ENCODE peak calls at places on chromosomes 7 and 10, in nine cellular contexts. One of them, this sample, is unnamed.

GRCh38 chr10:132812544-132812943 is 26.6 kb upstream of the NKX6-2 start:
- DNase-seq in NCI-H1694: no peak
- DNase-seq in frontal cortex: no peak
- DNase-seq in NCI-H2107: no peak
- DNase-seq in activated CD8-positive, alpha-beta memory T cell treated with anti-CD3 and anti-CD28 coated beads, Interleukin-2, amount 10 ng/mL, durations not matched to agents 7 days and 5 days: no peak
- DNase-seq in renal cortical epithelial cell: no peak
- DNase-seq in head of caudate nucleus: no peak
- DNase-seq in stimulated activated CD4-positive, alpha-beta T cell treated with anti-CD3 and anti-CD28 coated beads, Interleukin-4, amount 100 ng/mL, for 4 hours: no peak
- DNase-seq in cardiac fibroblast: no peak
- DNase-seq in this sample: no peak

GRCh38 chr10:121696854-121697253 is 98.6 kb upstream of the FGFR2 start:
- DNase-seq in activated CD8-positive, alpha-beta memory T cell treated with anti-CD3 and anti-CD28 coated beads, Interleukin-2, amount 10 ng/mL, durations not matched to agents 7 days and 5 days: no peak
- DNase-seq in head of caudate nucleus: no peak
- DNase-seq in NCI-H2107: no peak
- DNase-seq in frontal cortex: no peak
- DNase-seq in renal cortical epithelial cell: no peak
- DNase-seq in stimulated activated CD4-positive, alpha-beta T cell treated with anti-CD3 and anti-CD28 coated beads, Interleukin-4, amount 100 ng/mL, for 4 hours: no peak
- DNase-seq in NCI-H1694: peak; percentile 27
- DNase-seq in cardiac fibroblast: no peak
- DNase-seq in this sample: no peak

GRCh38 chr10:10785627-10786333 is 231.9 kb upstream of the CELF2 start:
- DNase-seq in NCI-H1694: no peak
- DNase-seq in cardiac fibroblast: peak; percentile 82
- DNase-seq in head of caudate nucleus: no peak
- DNase-seq in activated CD8-positive, alpha-beta memory T cell treated with anti-CD3 and anti-CD28 coated beads, Interleukin-2, amount 10 ng/mL, durations not matched to agents 7 days and 5 days: no peak
- DNase-seq in renal cortical epithelial cell: peak; percentile 90
- DNase-seq in frontal cortex: no peak
- DNase-seq in NCI-H2107: no peak
- DNase-seq in stimulated activated CD4-positive, alpha-beta T cell treated with anti-CD3 and anti-CD28 coated beads, Interleukin-4, amount 100 ng/mL, for 4 hours: no peak
- DNase-seq in this sample: no peak

GRCh38 chr7:92461027-92462003 is 14.0 kb downstream of the GATAD1 start:
- DNase-seq in activated CD8-positive, alpha-beta memory T cell treated with anti-CD3 and anti-CD28 coated beads, Interleukin-2, amount 10 ng/mL, durations not matched to agents 7 days and 5 days: peak; percentile 47
- DNase-seq in head of caudate nucleus: peak; percentile 20
- DNase-seq in NCI-H2107: peak; percentile 31
- DNase-seq in stimulated activated CD4-positive, alpha-beta T cell treated with anti-CD3 and anti-CD28 coated beads, Interleukin-4, amount 100 ng/mL, for 4 hours: no peak
- DNase-seq in cardiac fibroblast: peak; percentile 64
- DNase-seq in renal cortical epithelial cell: peak; percentile 52
- DNase-seq in NCI-H1694: peak; percentile 39
- DNase-seq in frontal cortex: peak; percentile 30
- DNase-seq in this sample: peak; percentile 27

GRCh38 chr10:63765126-63765525 is 243.9 kb downstream of the REEP3 start:
- DNase-seq in renal cortical epithelial cell: peak; percentile 57
- DNase-seq in NCI-H2107: no peak
- DNase-seq in NCI-H1694: no peak
- DNase-seq in frontal cortex: no peak
- DNase-seq in cardiac fibroblast: peak; percentile 26
- DNase-seq in activated CD8-positive, alpha-beta memory T cell treated with anti-CD3 and anti-CD28 coated beads, Interleukin-2, amount 10 ng/mL, durations not matched to agents 7 days and 5 days: no peak
- DNase-seq in stimulated activated CD4-positive, alpha-beta T cell treated with anti-CD3 and anti-CD28 coated beads, Interleukin-4, amount 100 ng/mL, for 4 hours: no peak
- DNase-seq in head of caudate nucleus: no peak
- DNase-seq in this sample: no peak

GRCh38 chr7:17152698-17153097 is 145.8 kb upstream of the AHR start:
- DNase-seq in stimulated activated CD4-positive, alpha-beta T cell treated with anti-CD3 and anti-CD28 coated beads, Interleukin-4, amount 100 ng/mL, for 4 hours: no peak
- DNase-seq in renal cortical epithelial cell: no peak
- DNase-seq in head of caudate nucleus: no peak
- DNase-seq in NCI-H2107: no peak
- DNase-seq in activated CD8-positive, alpha-beta memory T cell treated with anti-CD3 and anti-CD28 coated beads, Interleukin-2, amount 10 ng/mL, durations not matched to agents 7 days and 5 days: no peak
- DNase-seq in NCI-H1694: no peak
- DNase-seq in frontal cortex: no peak
- DNase-seq in cardiac fibroblast: no peak
- DNase-seq in this sample: no peak

GRCh38 chr7:95693551-95694333 is 78.6 kb upstream of the DYNC1I1 start:
- DNase-seq in frontal cortex: no peak
- DNase-seq in renal cortical epithelial cell: peak; percentile 22
- DNase-seq in stimulated activated CD4-positive, alpha-beta T cell treated with anti-CD3 and anti-CD28 coated beads, Interleukin-4, amount 100 ng/mL, for 4 hours: no peak
- DNase-seq in head of caudate nucleus: no peak
- DNase-seq in cardiac fibroblast: peak; percentile 56
- DNase-seq in NCI-H2107: no peak
- DNase-seq in activated CD8-positive, alpha-beta memory T cell treated with anti-CD3 and anti-CD28 coated beads, Interleukin-2, amount 10 ng/mL, durations not matched to agents 7 days and 5 days: no peak
- DNase-seq in NCI-H1694: no peak
- DNase-seq in this sample: no peak

GRCh38 chr7:1819258-1819841 is 149.3 kb downstream of the ELFN1 start:
- DNase-seq in renal cortical epithelial cell: no peak
- DNase-seq in NCI-H2107: no peak
- DNase-seq in head of caudate nucleus: no peak
- DNase-seq in stimulated activated CD4-positive, alpha-beta T cell treated with anti-CD3 and anti-CD28 coated beads, Interleukin-4, amount 100 ng/mL, for 4 hours: no peak
- DNase-seq in cardiac fibroblast: no peak
- DNase-seq in activated CD8-positive, alpha-beta memory T cell treated with anti-CD3 and anti-CD28 coated beads, Interleukin-2, amount 10 ng/mL, durations not matched to agents 7 days and 5 days: peak; percentile 50
- DNase-seq in frontal cortex: no peak
- DNase-seq in NCI-H1694: no peak
- DNase-seq in this sample: no peak

GRCh38 chr10:11441151-11441535 is 170.3 kb downstream of the USP6NL start:
- DNase-seq in NCI-H1694: no peak
- DNase-seq in head of caudate nucleus: no peak
- DNase-seq in cardiac fibroblast: no peak
- DNase-seq in stimulated activated CD4-positive, alpha-beta T cell treated with anti-CD3 and anti-CD28 coated beads, Interleukin-4, amount 100 ng/mL, for 4 hours: no peak
- DNase-seq in NCI-H2107: no peak
- DNase-seq in renal cortical epithelial cell: no peak
- DNase-seq in activated CD8-positive, alpha-beta memory T cell treated with anti-CD3 and anti-CD28 coated beads, Interleukin-2, amount 10 ng/mL, durations not matched to agents 7 days and 5 days: no peak
- DNase-seq in frontal cortex: no peak
- DNase-seq in this sample: no peak

GRCh38 chr10:11742009-11742778 is at the start of gene ECHDC3:
- DNase-seq in activated CD8-positive, alpha-beta memory T cell treated with anti-CD3 and anti-CD28 coated beads, Interleukin-2, amount 10 ng/mL, durations not matched to agents 7 days and 5 days: no peak
- DNase-seq in frontal cortex: peak; percentile 78
- DNase-seq in renal cortical epithelial cell: no peak
- DNase-seq in NCI-H1694: no peak
- DNase-seq in cardiac fibroblast: peak; percentile 36
- DNase-seq in stimulated activated CD4-positive, alpha-beta T cell treated with anti-CD3 and anti-CD28 coated beads, Interleukin-4, amount 100 ng/mL, for 4 hours: peak; percentile 35
- DNase-seq in head of caudate nucleus: no peak
- DNase-seq in NCI-H2107: no peak
- DNase-seq in this sample: no peak

GRCh38 chr10:971150-971542 is 17.1 kb upstream of the GTPBP4 start:
- DNase-seq in frontal cortex: no peak
- DNase-seq in head of caudate nucleus: peak; percentile 32
- DNase-seq in stimulated activated CD4-positive, alpha-beta T cell treated with anti-CD3 and anti-CD28 coated beads, Interleukin-4, amount 100 ng/mL, for 4 hours: no peak
- DNase-seq in NCI-H1694: no peak
- DNase-seq in NCI-H2107: no peak
- DNase-seq in cardiac fibroblast: peak; percentile 47
- DNase-seq in activated CD8-positive, alpha-beta memory T cell treated with anti-CD3 and anti-CD28 coated beads, Interleukin-2, amount 10 ng/mL, durations not matched to agents 7 days and 5 days: no peak
- DNase-seq in renal cortical epithelial cell: peak; percentile 23
- DNase-seq in this sample: peak; percentile 51

GRCh38 chr7:154928136-154929005 is 74.6 kb downstream of the PAXIP1 start:
- DNase-seq in frontal cortex: peak; percentile 47
- DNase-seq in NCI-H2107: peak; percentile 66
- DNase-seq in activated CD8-positive, alpha-beta memory T cell treated with anti-CD3 and anti-CD28 coated beads, Interleukin-2, amount 10 ng/mL, durations not matched to agents 7 days and 5 days: peak; percentile 56
- DNase-seq in NCI-H1694: peak; percentile 16
- DNase-seq in renal cortical epithelial cell: peak; percentile 99
- DNase-seq in head of caudate nucleus: no peak
- DNase-seq in stimulated activated CD4-positive, alpha-beta T cell treated with anti-CD3 and anti-CD28 coated beads, Interleukin-4, amount 100 ng/mL, for 4 hours: peak; percentile 12
- DNase-seq in cardiac fibroblast: peak; percentile 97
- DNase-seq in this sample: peak; percentile 69

GRCh38 chr7:117875566-117875965 is 2.3 kb upstream of the CTTNBP2 start:
- DNase-seq in head of caudate nucleus: no peak
- DNase-seq in frontal cortex: no peak
- DNase-seq in NCI-H2107: no peak
- DNase-seq in NCI-H1694: no peak
- DNase-seq in cardiac fibroblast: no peak
- DNase-seq in renal cortical epithelial cell: peak; percentile 59
- DNase-seq in activated CD8-positive, alpha-beta memory T cell treated with anti-CD3 and anti-CD28 coated beads, Interleukin-2, amount 10 ng/mL, durations not matched to agents 7 days and 5 days: no peak
- DNase-seq in stimulated activated CD4-positive, alpha-beta T cell treated with anti-CD3 and anti-CD28 coated beads, Interleukin-4, amount 100 ng/mL, for 4 hours: no peak
- DNase-seq in this sample: peak; percentile 31

GRCh38 chr7:128840326-128841170 is 10.3 kb downstream of the FLNC start:
- DNase-seq in frontal cortex: no peak
- DNase-seq in renal cortical epithelial cell: no peak
- DNase-seq in NCI-H1694: no peak
- DNase-seq in cardiac fibroblast: no peak
- DNase-seq in head of caudate nucleus: no peak
- DNase-seq in activated CD8-positive, alpha-beta memory T cell treated with anti-CD3 and anti-CD28 coated beads, Interleukin-2, amount 10 ng/mL, durations not matched to agents 7 days and 5 days: no peak
- DNase-seq in NCI-H2107: no peak
- DNase-seq in stimulated activated CD4-positive, alpha-beta T cell treated with anti-CD3 and anti-CD28 coated beads, Interleukin-4, amount 100 ng/mL, for 4 hours: no peak
- DNase-seq in this sample: no peak

GRCh38 chr10:80275135-80275498 is 14.3 kb downstream of the MAT1A start:
- DNase-seq in head of caudate nucleus: no peak
- DNase-seq in NCI-H2107: no peak
- DNase-seq in NCI-H1694: no peak
- DNase-seq in activated CD8-positive, alpha-beta memory T cell treated with anti-CD3 and anti-CD28 coated beads, Interleukin-2, amount 10 ng/mL, durations not matched to agents 7 days and 5 days: peak; percentile 25
- DNase-seq in renal cortical epithelial cell: no peak
- DNase-seq in cardiac fibroblast: no peak
- DNase-seq in stimulated activated CD4-positive, alpha-beta T cell treated with anti-CD3 and anti-CD28 coated beads, Interleukin-4, amount 100 ng/mL, for 4 hours: no peak
- DNase-seq in frontal cortex: no peak
- DNase-seq in this sample: no peak

GRCh38 chr7:49635800-49636199 is 137.6 kb upstream of the VWC2 start:
- DNase-seq in renal cortical epithelial cell: no peak
- DNase-seq in NCI-H2107: no peak
- DNase-seq in head of caudate nucleus: no peak
- DNase-seq in activated CD8-positive, alpha-beta memory T cell treated with anti-CD3 and anti-CD28 coated beads, Interleukin-2, amount 10 ng/mL, durations not matched to agents 7 days and 5 days: no peak
- DNase-seq in stimulated activated CD4-positive, alpha-beta T cell treated with anti-CD3 and anti-CD28 coated beads, Interleukin-4, amount 100 ng/mL, for 4 hours: no peak
- DNase-seq in cardiac fibroblast: no peak
- DNase-seq in frontal cortex: no peak
- DNase-seq in NCI-H1694: no peak
- DNase-seq in this sample: no peak

GRCh38 chr7:12941512-12941911 is 254.1 kb downstream of the ARL4A start:
- DNase-seq in renal cortical epithelial cell: peak; percentile 37
- DNase-seq in NCI-H2107: no peak
- DNase-seq in activated CD8-positive, alpha-beta memory T cell treated with anti-CD3 and anti-CD28 coated beads, Interleukin-2, amount 10 ng/mL, durations not matched to agents 7 days and 5 days: no peak
- DNase-seq in cardiac fibroblast: no peak
- DNase-seq in frontal cortex: no peak
- DNase-seq in head of caudate nucleus: no peak
- DNase-seq in NCI-H1694: no peak
- DNase-seq in stimulated activated CD4-positive, alpha-beta T cell treated with anti-CD3 and anti-CD28 coated beads, Interleukin-4, amount 100 ng/mL, for 4 hours: no peak
- DNase-seq in this sample: no peak

GRCh38 chr7:68185641-68186040 is 1189.0 kb downstream of the TYW1 start:
- DNase-seq in renal cortical epithelial cell: no peak
- DNase-seq in stimulated activated CD4-positive, alpha-beta T cell treated with anti-CD3 and anti-CD28 coated beads, Interleukin-4, amount 100 ng/mL, for 4 hours: no peak
- DNase-seq in NCI-H2107: peak; percentile 18
- DNase-seq in cardiac fibroblast: no peak
- DNase-seq in head of caudate nucleus: no peak
- DNase-seq in frontal cortex: no peak
- DNase-seq in NCI-H1694: peak; percentile 56
- DNase-seq in activated CD8-positive, alpha-beta memory T cell treated with anti-CD3 and anti-CD28 coated beads, Interleukin-2, amount 10 ng/mL, durations not matched to agents 7 days and 5 days: no peak
- DNase-seq in this sample: peak; percentile 4

GRCh38 chr7:6221340-6222319 is 50.8 kb downstream of the CYTH3 start:
- DNase-seq in head of caudate nucleus: no peak
- DNase-seq in stimulated activated CD4-positive, alpha-beta T cell treated with anti-CD3 and anti-CD28 coated beads, Interleukin-4, amount 100 ng/mL, for 4 hours: peak; percentile 51
- DNase-seq in activated CD8-positive, alpha-beta memory T cell treated with anti-CD3 and anti-CD28 coated beads, Interleukin-2, amount 10 ng/mL, durations not matched to agents 7 days and 5 days: peak; percentile 63
- DNase-seq in cardiac fibroblast: peak; percentile 51
- DNase-seq in NCI-H2107: no peak
- DNase-seq in NCI-H1694: no peak
- DNase-seq in frontal cortex: no peak
- DNase-seq in renal cortical epithelial cell: no peak
- DNase-seq in this sample: no peak

GRCh38 chr7:508461-509170 is 11.0 kb downstream of the PDGFA start:
- DNase-seq in renal cortical epithelial cell: no peak
- DNase-seq in cardiac fibroblast: no peak
- DNase-seq in head of caudate nucleus: no peak
- DNase-seq in activated CD8-positive, alpha-beta memory T cell treated with anti-CD3 and anti-CD28 coated beads, Interleukin-2, amount 10 ng/mL, durations not matched to agents 7 days and 5 days: no peak
- DNase-seq in stimulated activated CD4-positive, alpha-beta T cell treated with anti-CD3 and anti-CD28 coated beads, Interleukin-4, amount 100 ng/mL, for 4 hours: no peak
- DNase-seq in frontal cortex: no peak
- DNase-seq in NCI-H1694: no peak
- DNase-seq in NCI-H2107: no peak
- DNase-seq in this sample: no peak

GRCh38 chr7:107622937-107623336 is 37.7 kb upstream of the SLC26A4 start:
- DNase-seq in frontal cortex: no peak
- DNase-seq in stimulated activated CD4-positive, alpha-beta T cell treated with anti-CD3 and anti-CD28 coated beads, Interleukin-4, amount 100 ng/mL, for 4 hours: no peak
- DNase-seq in activated CD8-positive, alpha-beta memory T cell treated with anti-CD3 and anti-CD28 coated beads, Interleukin-2, amount 10 ng/mL, durations not matched to agents 7 days and 5 days: no peak
- DNase-seq in NCI-H2107: no peak
- DNase-seq in NCI-H1694: no peak
- DNase-seq in head of caudate nucleus: no peak
- DNase-seq in renal cortical epithelial cell: no peak
- DNase-seq in cardiac fibroblast: no peak
- DNase-seq in this sample: no peak

GRCh38 chr7:23266918-23267317 is 20.3 kb downstream of the GPNMB start:
- DNase-seq in head of caudate nucleus: no peak
- DNase-seq in activated CD8-positive, alpha-beta memory T cell treated with anti-CD3 and anti-CD28 coated beads, Interleukin-2, amount 10 ng/mL, durations not matched to agents 7 days and 5 days: no peak
- DNase-seq in frontal cortex: no peak
- DNase-seq in cardiac fibroblast: no peak
- DNase-seq in NCI-H2107: no peak
- DNase-seq in renal cortical epithelial cell: no peak
- DNase-seq in stimulated activated CD4-positive, alpha-beta T cell treated with anti-CD3 and anti-CD28 coated beads, Interleukin-4, amount 100 ng/mL, for 4 hours: no peak
- DNase-seq in NCI-H1694: no peak
- DNase-seq in this sample: no peak

GRCh38 chr7:8433477-8434289 is at the start of gene NXPH1:
- DNase-seq in cardiac fibroblast: no peak
- DNase-seq in activated CD8-positive, alpha-beta memory T cell treated with anti-CD3 and anti-CD28 coated beads, Interleukin-2, amount 10 ng/mL, durations not matched to agents 7 days and 5 days: no peak
- DNase-seq in NCI-H1694: no peak
- DNase-seq in stimulated activated CD4-positive, alpha-beta T cell treated with anti-CD3 and anti-CD28 coated beads, Interleukin-4, amount 100 ng/mL, for 4 hours: no peak
- DNase-seq in frontal cortex: peak; percentile 44
- DNase-seq in renal cortical epithelial cell: no peak
- DNase-seq in head of caudate nucleus: no peak
- DNase-seq in NCI-H2107: no peak
- DNase-seq in this sample: peak; percentile 29

GRCh38 chr10:969473-970150 is 18.6 kb upstream of the GTPBP4 start:
- DNase-seq in renal cortical epithelial cell: no peak
- DNase-seq in NCI-H2107: no peak
- DNase-seq in head of caudate nucleus: no peak
- DNase-seq in frontal cortex: no peak
- DNase-seq in cardiac fibroblast: no peak
- DNase-seq in stimulated activated CD4-positive, alpha-beta T cell treated with anti-CD3 and anti-CD28 coated beads, Interleukin-4, amount 100 ng/mL, for 4 hours: no peak
- DNase-seq in activated CD8-positive, alpha-beta memory T cell treated with anti-CD3 and anti-CD28 coated beads, Interleukin-2, amount 10 ng/mL, durations not matched to agents 7 days and 5 days: no peak
- DNase-seq in NCI-H1694: no peak
- DNase-seq in this sample: no peak

GRCh38 chr7:103989785-103990775 is 622 bp upstream of the RELN start:
- DNase-seq in NCI-H1694: peak; percentile 67
- DNase-seq in renal cortical epithelial cell: peak; percentile 24
- DNase-seq in frontal cortex: peak; percentile 24
- DNase-seq in cardiac fibroblast: peak; percentile 43
- DNase-seq in head of caudate nucleus: no peak
- DNase-seq in stimulated activated CD4-positive, alpha-beta T cell treated with anti-CD3 and anti-CD28 coated beads, Interleukin-4, amount 100 ng/mL, for 4 hours: no peak
- DNase-seq in activated CD8-positive, alpha-beta memory T cell treated with anti-CD3 and anti-CD28 coated beads, Interleukin-2, amount 10 ng/mL, durations not matched to agents 7 days and 5 days: no peak
- DNase-seq in NCI-H2107: no peak
- DNase-seq in this sample: no peak

GRCh38 chr10:35447693-35448407 is 111.5 kb downstream of the CCNY start:
- DNase-seq in stimulated activated CD4-positive, alpha-beta T cell treated with anti-CD3 and anti-CD28 coated beads, Interleukin-4, amount 100 ng/mL, for 4 hours: no peak
- DNase-seq in NCI-H2107: no peak
- DNase-seq in NCI-H1694: peak; percentile 12
- DNase-seq in frontal cortex: no peak
- DNase-seq in activated CD8-positive, alpha-beta memory T cell treated with anti-CD3 and anti-CD28 coated beads, Interleukin-2, amount 10 ng/mL, durations not matched to agents 7 days and 5 days: no peak
- DNase-seq in cardiac fibroblast: peak; percentile 77
- DNase-seq in head of caudate nucleus: no peak
- DNase-seq in renal cortical epithelial cell: peak; percentile 81
- DNase-seq in this sample: no peak

GRCh38 chr7:32251659-32252058 is 181.5 kb upstream of the PDE1C start:
- DNase-seq in stimulated activated CD4-positive, alpha-beta T cell treated with anti-CD3 and anti-CD28 coated beads, Interleukin-4, amount 100 ng/mL, for 4 hours: no peak
- DNase-seq in activated CD8-positive, alpha-beta memory T cell treated with anti-CD3 and anti-CD28 coated beads, Interleukin-2, amount 10 ng/mL, durations not matched to agents 7 days and 5 days: no peak
- DNase-seq in NCI-H2107: no peak
- DNase-seq in cardiac fibroblast: no peak
- DNase-seq in renal cortical epithelial cell: no peak
- DNase-seq in NCI-H1694: no peak
- DNase-seq in head of caudate nucleus: no peak
- DNase-seq in frontal cortex: no peak
- DNase-seq in this sample: no peak

This sample was measured in Ammon's horn.